ENCODE peak calls at places on chromosomes 3 and 15, in eight cellular contexts. One of them, this sample, is unnamed.

GRCh38 chr3:153246805-153247204 is 84.8 kb downstream of the RAP2B start:
- DNase-seq in germinal center: no peak
- DNase-seq in T-helper 1 cell: no peak
- DNase-seq in HFF-Myc: no peak
- DNase-seq in MM.1S: no peak
- DNase-seq in midbrain: no peak
- DNase-seq in stimulated activated CD4-positive, alpha-beta T cell treated with anti-CD3 and anti-CD28 coated beads, Interleukin-4, amount 100 ng/mL, for 1 hour: no peak
- DNase-seq in AG04450: peak
- DNase-seq in this sample: no peak

GRCh38 chr15:59611277-59612260 is at the start of gene GCNT3:
- DNase-seq in germinal center: no peak
- DNase-seq in T-helper 1 cell: no peak
- DNase-seq in HFF-Myc: no peak
- DNase-seq in MM.1S: no peak
- DNase-seq in midbrain: no peak
- DNase-seq in stimulated activated CD4-positive, alpha-beta T cell treated with anti-CD3 and anti-CD28 coated beads, Interleukin-4, amount 100 ng/mL, for 1 hour: no peak
- DNase-seq in AG04450: no peak
- DNase-seq in this sample: no peak

GRCh38 chr15:31306426-31307269 is 20.0 kb upstream of the KLF13 start:
- DNase-seq in germinal center: no peak
- DNase-seq in T-helper 1 cell: no peak
- DNase-seq in HFF-Myc: no peak
- DNase-seq in MM.1S: no peak
- DNase-seq in midbrain: peak
- DNase-seq in stimulated activated CD4-positive, alpha-beta T cell treated with anti-CD3 and anti-CD28 coated beads, Interleukin-4, amount 100 ng/mL, for 1 hour: no peak
- DNase-seq in AG04450: no peak
- DNase-seq in this sample: no peak

GRCh38 chr15:74775132-74775562 is 6.7 kb upstream of the CSK start:
- DNase-seq in germinal center: peak
- DNase-seq in T-helper 1 cell: no peak
- DNase-seq in HFF-Myc: no peak
- DNase-seq in MM.1S: peak
- DNase-seq in midbrain: no peak
- DNase-seq in stimulated activated CD4-positive, alpha-beta T cell treated with anti-CD3 and anti-CD28 coated beads, Interleukin-4, amount 100 ng/mL, for 1 hour: no peak
- DNase-seq in AG04450: no peak
- DNase-seq in this sample: no peak

GRCh38 chr15:34804776-34805175 is 9.4 kb upstream of the ACTC1 start:
- DNase-seq in germinal center: no peak
- DNase-seq in T-helper 1 cell: no peak
- DNase-seq in HFF-Myc: no peak
- DNase-seq in MM.1S: no peak
- DNase-seq in midbrain: no peak
- DNase-seq in stimulated activated CD4-positive, alpha-beta T cell treated with anti-CD3 and anti-CD28 coated beads, Interleukin-4, amount 100 ng/mL, for 1 hour: no peak
- DNase-seq in AG04450: no peak
- DNase-seq in this sample: no peak

GRCh38 chr15:73806698-73807483 is 53.7 kb upstream of the INSYN1 start:
- DNase-seq in germinal center: no peak
- DNase-seq in T-helper 1 cell: no peak
- DNase-seq in HFF-Myc: no peak
- DNase-seq in MM.1S: no peak
- DNase-seq in midbrain: no peak
- DNase-seq in stimulated activated CD4-positive, alpha-beta T cell treated with anti-CD3 and anti-CD28 coated beads, Interleukin-4, amount 100 ng/mL, for 1 hour: no peak
- DNase-seq in AG04450: no peak
- DNase-seq in this sample: no peak

GRCh38 chr15:87576486-87577176 is 679.9 kb downstream of the NTRK3 start:
- DNase-seq in germinal center: no peak
- DNase-seq in T-helper 1 cell: no peak
- DNase-seq in HFF-Myc: no peak
- DNase-seq in MM.1S: peak
- DNase-seq in midbrain: no peak
- DNase-seq in stimulated activated CD4-positive, alpha-beta T cell treated with anti-CD3 and anti-CD28 coated beads, Interleukin-4, amount 100 ng/mL, for 1 hour: no peak
- DNase-seq in AG04450: no peak
- DNase-seq in this sample: no peak

GRCh38 chr15:59294574-59294960 is 78.1 kb downstream of the MYO1E start:
- DNase-seq in germinal center: no peak
- DNase-seq in T-helper 1 cell: no peak
- DNase-seq in HFF-Myc: no peak
- DNase-seq in MM.1S: no peak
- DNase-seq in midbrain: no peak
- DNase-seq in stimulated activated CD4-positive, alpha-beta T cell treated with anti-CD3 and anti-CD28 coated beads, Interleukin-4, amount 100 ng/mL, for 1 hour: no peak
- DNase-seq in AG04450: no peak
- DNase-seq in this sample: no peak

GRCh38 chr3:37934631-37935289 is 55.8 kb upstream of the VILL start:
- DNase-seq in germinal center: no peak
- DNase-seq in T-helper 1 cell: no peak
- DNase-seq in HFF-Myc: no peak
- DNase-seq in MM.1S: no peak
- DNase-seq in midbrain: no peak
- DNase-seq in stimulated activated CD4-positive, alpha-beta T cell treated with anti-CD3 and anti-CD28 coated beads, Interleukin-4, amount 100 ng/mL, for 1 hour: no peak
- DNase-seq in AG04450: no peak
- DNase-seq in this sample: no peak

GRCh38 chr15:74257105-74257504 is 21.0 kb downstream of the CCDC33 start:
- DNase-seq in germinal center: no peak
- DNase-seq in T-helper 1 cell: no peak
- DNase-seq in HFF-Myc: no peak
- DNase-seq in MM.1S: no peak
- DNase-seq in midbrain: no peak
- DNase-seq in stimulated activated CD4-positive, alpha-beta T cell treated with anti-CD3 and anti-CD28 coated beads, Interleukin-4, amount 100 ng/mL, for 1 hour: no peak
- DNase-seq in AG04450: no peak
- DNase-seq in this sample: no peak

GRCh38 chr15:37115538-37115937 is 15.2 kb upstream of the MEIS2 start:
- DNase-seq in germinal center: no peak
- DNase-seq in T-helper 1 cell: no peak
- DNase-seq in HFF-Myc: no peak
- DNase-seq in MM.1S: no peak
- DNase-seq in midbrain: no peak
- DNase-seq in stimulated activated CD4-positive, alpha-beta T cell treated with anti-CD3 and anti-CD28 coated beads, Interleukin-4, amount 100 ng/mL, for 1 hour: no peak
- DNase-seq in AG04450: no peak
- DNase-seq in this sample: no peak

GRCh38 chr3:197520311-197521276 is 35.2 kb downstream of the BDH1 start:
- DNase-seq in germinal center: no peak
- DNase-seq in T-helper 1 cell: no peak
- DNase-seq in HFF-Myc: no peak
- DNase-seq in MM.1S: no peak
- DNase-seq in midbrain: peak
- DNase-seq in stimulated activated CD4-positive, alpha-beta T cell treated with anti-CD3 and anti-CD28 coated beads, Interleukin-4, amount 100 ng/mL, for 1 hour: no peak
- DNase-seq in AG04450: no peak
- DNase-seq in this sample: no peak

GRCh38 chr3:129439381-129439816 is 349 bp downstream of the MBD4 start:
- DNase-seq in germinal center: peak
- DNase-seq in T-helper 1 cell: peak
- DNase-seq in HFF-Myc: no peak
- DNase-seq in MM.1S: peak
- DNase-seq in midbrain: peak
- DNase-seq in stimulated activated CD4-positive, alpha-beta T cell treated with anti-CD3 and anti-CD28 coated beads, Interleukin-4, amount 100 ng/mL, for 1 hour: peak
- DNase-seq in AG04450: no peak
- DNase-seq in this sample: no peak

GRCh38 chr3:170670504-170670903 is 84.6 kb upstream of the SLC7A14 start:
- DNase-seq in germinal center: no peak
- DNase-seq in T-helper 1 cell: no peak
- DNase-seq in HFF-Myc: no peak
- DNase-seq in MM.1S: no peak
- DNase-seq in midbrain: no peak
- DNase-seq in stimulated activated CD4-positive, alpha-beta T cell treated with anti-CD3 and anti-CD28 coated beads, Interleukin-4, amount 100 ng/mL, for 1 hour: no peak
- DNase-seq in AG04450: no peak
- DNase-seq in this sample: no peak

GRCh38 chr3:174858353-174858752 is 781 bp upstream of the NAALADL2 start:
- DNase-seq in germinal center: no peak
- DNase-seq in T-helper 1 cell: no peak
- DNase-seq in HFF-Myc: no peak
- DNase-seq in MM.1S: no peak
- DNase-seq in midbrain: no peak
- DNase-seq in stimulated activated CD4-positive, alpha-beta T cell treated with anti-CD3 and anti-CD28 coated beads, Interleukin-4, amount 100 ng/mL, for 1 hour: no peak
- DNase-seq in AG04450: no peak
- DNase-seq in this sample: no peak

GRCh38 chr15:99408236-99409096 is 157.2 kb downstream of the LRRC28 start:
- DNase-seq in germinal center: no peak
- DNase-seq in T-helper 1 cell: no peak
- DNase-seq in HFF-Myc: peak
- DNase-seq in MM.1S: no peak
- DNase-seq in midbrain: no peak
- DNase-seq in stimulated activated CD4-positive, alpha-beta T cell treated with anti-CD3 and anti-CD28 coated beads, Interleukin-4, amount 100 ng/mL, for 1 hour: no peak
- DNase-seq in AG04450: peak
- DNase-seq in this sample: no peak

GRCh38 chr3:138378331-138378730 is 30.0 kb downstream of the MRAS start:
- DNase-seq in germinal center: no peak
- DNase-seq in T-helper 1 cell: no peak
- DNase-seq in HFF-Myc: no peak
- DNase-seq in MM.1S: no peak
- DNase-seq in midbrain: no peak
- DNase-seq in stimulated activated CD4-positive, alpha-beta T cell treated with anti-CD3 and anti-CD28 coated beads, Interleukin-4, amount 100 ng/mL, for 1 hour: no peak
- DNase-seq in AG04450: no peak
- DNase-seq in this sample: no peak

GRCh38 chr3:126952261-126952982 is 30.5 kb upstream of the PLXNA1 start:
- DNase-seq in germinal center: no peak
- DNase-seq in T-helper 1 cell: no peak
- DNase-seq in HFF-Myc: no peak
- DNase-seq in MM.1S: no peak
- DNase-seq in midbrain: no peak
- DNase-seq in stimulated activated CD4-positive, alpha-beta T cell treated with anti-CD3 and anti-CD28 coated beads, Interleukin-4, amount 100 ng/mL, for 1 hour: no peak
- DNase-seq in AG04450: no peak
- DNase-seq in this sample: no peak

GRCh38 chr3:71011565-71012287 is 571.8 kb downstream of the FOXP1 start:
- DNase-seq in germinal center: no peak
- DNase-seq in T-helper 1 cell: no peak
- DNase-seq in HFF-Myc: no peak
- DNase-seq in MM.1S: peak
- DNase-seq in midbrain: no peak
- DNase-seq in stimulated activated CD4-positive, alpha-beta T cell treated with anti-CD3 and anti-CD28 coated beads, Interleukin-4, amount 100 ng/mL, for 1 hour: no peak
- DNase-seq in AG04450: no peak
- DNase-seq in this sample: no peak

GRCh38 chr15:81296673-81297072 is 27.3 kb downstream of the STARD5 start:
- DNase-seq in germinal center: peak
- DNase-seq in T-helper 1 cell: peak
- DNase-seq in HFF-Myc: no peak
- DNase-seq in MM.1S: peak
- DNase-seq in midbrain: peak
- DNase-seq in stimulated activated CD4-positive, alpha-beta T cell treated with anti-CD3 and anti-CD28 coated beads, Interleukin-4, amount 100 ng/mL, for 1 hour: peak
- DNase-seq in AG04450: no peak
- DNase-seq in this sample: peak

GRCh38 chr15:100930306-100930848 is 11.2 kb downstream of the LRRK1 start:
- DNase-seq in germinal center: no peak
- DNase-seq in T-helper 1 cell: no peak
- DNase-seq in HFF-Myc: no peak
- DNase-seq in MM.1S: no peak
- DNase-seq in midbrain: no peak
- DNase-seq in stimulated activated CD4-positive, alpha-beta T cell treated with anti-CD3 and anti-CD28 coated beads, Interleukin-4, amount 100 ng/mL, for 1 hour: no peak
- DNase-seq in AG04450: no peak
- DNase-seq in this sample: no peak

GRCh38 chr15:35937380-35937779 is 391.4 kb upstream of the DPH6 start:
- DNase-seq in germinal center: no peak
- DNase-seq in T-helper 1 cell: no peak
- DNase-seq in HFF-Myc: no peak
- DNase-seq in MM.1S: no peak
- DNase-seq in midbrain: no peak
- DNase-seq in stimulated activated CD4-positive, alpha-beta T cell treated with anti-CD3 and anti-CD28 coated beads, Interleukin-4, amount 100 ng/mL, for 1 hour: no peak
- DNase-seq in AG04450: no peak
- DNase-seq in this sample: no peak

GRCh38 chr15:70158996-70159355 is 61.3 kb upstream of the TLE3 start:
- DNase-seq in germinal center: no peak
- DNase-seq in T-helper 1 cell: no peak
- DNase-seq in HFF-Myc: no peak
- DNase-seq in MM.1S: no peak
- DNase-seq in midbrain: no peak
- DNase-seq in stimulated activated CD4-positive, alpha-beta T cell treated with anti-CD3 and anti-CD28 coated beads, Interleukin-4, amount 100 ng/mL, for 1 hour: no peak
- DNase-seq in AG04450: no peak
- DNase-seq in this sample: no peak

GRCh38 chr15:22810735-22811338 is 24.4 kb downstream of the NIPA1 start:
- DNase-seq in germinal center: no peak
- DNase-seq in T-helper 1 cell: no peak
- DNase-seq in HFF-Myc: no peak
- DNase-seq in MM.1S: no peak
- DNase-seq in midbrain: no peak
- DNase-seq in stimulated activated CD4-positive, alpha-beta T cell treated with anti-CD3 and anti-CD28 coated beads, Interleukin-4, amount 100 ng/mL, for 1 hour: no peak
- DNase-seq in AG04450: no peak
- DNase-seq in this sample: no peak

GRCh38 chr3:117358717-117359314 is 649.2 kb downstream of the TUSC7 start:
- DNase-seq in germinal center: no peak
- DNase-seq in T-helper 1 cell: no peak
- DNase-seq in HFF-Myc: no peak
- DNase-seq in MM.1S: no peak
- DNase-seq in midbrain: no peak
- DNase-seq in stimulated activated CD4-positive, alpha-beta T cell treated with anti-CD3 and anti-CD28 coated beads, Interleukin-4, amount 100 ng/mL, for 1 hour: no peak
- DNase-seq in AG04450: no peak
- DNase-seq in this sample: no peak

GRCh38 chr15:68352401-68353062 is 75.0 kb downstream of the FEM1B start:
- DNase-seq in germinal center: no peak
- DNase-seq in T-helper 1 cell: no peak
- DNase-seq in HFF-Myc: peak
- DNase-seq in MM.1S: no peak
- DNase-seq in midbrain: no peak
- DNase-seq in stimulated activated CD4-positive, alpha-beta T cell treated with anti-CD3 and anti-CD28 coated beads, Interleukin-4, amount 100 ng/mL, for 1 hour: peak
- DNase-seq in AG04450: peak
- DNase-seq in this sample: no peak

GRCh38 chr15:73928241-73928579 is 1.9 kb downstream of the LOXL1 start:
- DNase-seq in germinal center: no peak
- DNase-seq in T-helper 1 cell: no peak
- DNase-seq in HFF-Myc: no peak
- DNase-seq in MM.1S: no peak
- DNase-seq in midbrain: no peak
- DNase-seq in stimulated activated CD4-positive, alpha-beta T cell treated with anti-CD3 and anti-CD28 coated beads, Interleukin-4, amount 100 ng/mL, for 1 hour: no peak
- DNase-seq in AG04450: no peak
- DNase-seq in this sample: no peak

GRCh38 chr3:138206196-138206595 is 19.1 kb downstream of the ARMC8 start:
- DNase-seq in germinal center: no peak
- DNase-seq in T-helper 1 cell: no peak
- DNase-seq in HFF-Myc: no peak
- DNase-seq in MM.1S: no peak
- DNase-seq in midbrain: no peak
- DNase-seq in stimulated activated CD4-positive, alpha-beta T cell treated with anti-CD3 and anti-CD28 coated beads, Interleukin-4, amount 100 ng/mL, for 1 hour: no peak
- DNase-seq in AG04450: no peak
- DNase-seq in this sample: no peak

This sample was measured in GM06990.